ENCODE peak calls at places on chromosomes 13 and 19, in nine cellular contexts. H, X, Y, T, A, M, N, U and J are unnamed samples.

GRCh38 chr13:111049791-111050538 is 65.1 kb upstream of the ARHGEF7 start:
- DNase-seq in H (no peak), X (peak; percentile 56), Y (no peak), T (peak; percentile 11), A (peak; percentile 32), M (no peak), N (no peak), U (peak; percentile 42), J (no peak)

GRCh38 chr19:43799502-43800142 is 2.6 kb downstream of the LYPD5 start:
- DNase-seq in H (no peak), X (no peak), Y (no peak), T (no peak), A (no peak), M (no peak), N (no peak), U (no peak), J (no peak)

GRCh38 chr13:91647361-91647970 is 249.0 kb downstream of the GPC5 start:
- DNase-seq in H (no peak), X (no peak), Y (peak; percentile 34), T (peak; percentile 4), A (peak; percentile 21), M (peak; percentile 14), N (no peak), U (peak; percentile 7), J (peak; percentile 36)

GRCh38 chr19:2013683-2013961 is 1.9 kb downstream of the BTBD2 start:
- DNase-seq in H (no peak), X (no peak), Y (no peak), T (no peak), A (no peak), M (no peak), N (no peak), U (no peak), J (no peak)

GRCh38 chr13:100128373-100128772 is 39.5 kb downstream of the PCCA start:
- DNase-seq in H (no peak), X (peak; percentile 35), Y (no peak), T (peak; percentile 18), A (no peak), M (no peak), N (no peak), U (peak; percentile 44), J (peak; percentile 93)

GRCh38 chr13:95704510-95704909 is 27.6 kb downstream of the DNAJC3 start:
- DNase-seq in H (no peak), X (peak; percentile 17), Y (no peak), T (no peak), A (no peak), M (no peak), N (no peak), U (no peak), J (no peak)

GRCh38 chr19:36121486-36122124 is 6.3 kb downstream of the TBCB start:
- DNase-seq in H (no peak), X (no peak), Y (no peak), T (no peak), A (no peak), M (no peak), N (no peak), U (no peak), J (no peak)

GRCh38 chr19:55640043-55640576 is 692 bp upstream of the ZNF580 start:
- DNase-seq in H (no peak), X (peak; percentile 92), Y (peak; percentile 81), T (peak; percentile 78), A (no peak), M (no peak), N (peak; percentile 83), U (peak; percentile 78), J (peak; percentile 61)

GRCh38 chr13:44796597-44797517 is 192.4 kb downstream of the NUFIP1 start:
- DNase-seq in H (no peak), X (no peak), Y (no peak), T (no peak), A (no peak), M (no peak), N (no peak), U (no peak), J (no peak)

GRCh38 chr19:7554990-7555864 is 19.7 kb downstream of the PNPLA6 start:
- DNase-seq in H (no peak), X (peak; percentile 14), Y (no peak), T (peak; percentile 58), A (peak; percentile 63), M (no peak), N (no peak), U (no peak), J (no peak)

GRCh38 chr19:18232540-18233223 is 6.4 kb upstream of the PDE4C start:
- DNase-seq in H (no peak), X (no peak), Y (no peak), T (no peak), A (peak; percentile 33), M (no peak), N (no peak), U (no peak), J (no peak)

GRCh38 chr19:30393046-30393445 is 20.9 kb downstream of the ZNF536 start:
- DNase-seq in H (no peak), X (peak; percentile 58), Y (no peak), T (no peak), A (peak; percentile 12), M (no peak), N (no peak), U (no peak), J (no peak)

GRCh38 chr19:58538257-58539168 is 5.4 kb upstream of the TRIM28 start:
- DNase-seq in H (no peak), X (no peak), Y (no peak), T (peak; percentile 64), A (no peak), M (peak; percentile 63), N (no peak), U (peak; percentile 42), J (no peak)

GRCh38 chr13:101681834-101682233 is 229.4 kb downstream of the ITGBL1 start:
- DNase-seq in H (no peak), X (peak; percentile 62), Y (no peak), T (no peak), A (peak; percentile 9), M (no peak), N (no peak), U (peak; percentile 13), J (no peak)

GRCh38 chr13:49641810-49642291 is 13.5 kb downstream of the ARL11 start:
- DNase-seq in H (peak; percentile 81), X (peak; percentile 95), Y (no peak), T (no peak), A (peak; percentile 62), M (no peak), N (no peak), U (peak; percentile 91), J (peak; percentile 79)

GRCh38 chr19:29260477-29261317 is 47.7 kb upstream of the UQCRFS1 start:
- DNase-seq in H (no peak), X (peak; percentile 3), Y (no peak), T (peak; percentile 63), A (no peak), M (peak; percentile 53), N (peak; percentile 17), U (peak; percentile 27), J (no peak)

GRCh38 chr19:51063664-51064063 is 1.2 kb downstream of the KLK13 start:
- DNase-seq in H (no peak), X (no peak), Y (no peak), T (no peak), A (no peak), M (no peak), N (no peak), U (no peak), J (no peak)

GRCh38 chr19:12865746-12866415 is 15.4 kb downstream of the DNASE2 start:
- DNase-seq in H (no peak), X (no peak), Y (no peak), T (no peak), A (no peak), M (no peak), N (no peak), U (no peak), J (no peak)

GRCh38 chr13:111252449-111253124 is 67.9 kb upstream of the TEX29 start:
- DNase-seq in H (no peak), X (peak; percentile 45), Y (no peak), T (no peak), A (no peak), M (no peak), N (no peak), U (no peak), J (peak; percentile 39)

GRCh38 chr13:50127726-50128291 is 112.6 kb downstream of the KCNRG start:
- DNase-seq in H (no peak), X (no peak), Y (peak; percentile 59), T (no peak), A (no peak), M (peak; percentile 34), N (no peak), U (no peak), J (no peak)

GRCh38 chr13:112684041-112684440 is 5.8 kb upstream of the ATP11A start:
- DNase-seq in H (no peak), X (no peak), Y (no peak), T (no peak), A (no peak), M (no peak), N (no peak), U (no peak), J (no peak)

GRCh38 chr19:16850133-16850532 is 20.9 kb downstream of the SIN3B start:
- DNase-seq in H (no peak), X (peak; percentile 59), Y (peak; percentile 7), T (no peak), A (no peak), M (no peak), N (no peak), U (no peak), J (peak; percentile 50)

GRCh38 chr19:49340069-49340864 is 5.1 kb downstream of the CD37 start:
- DNase-seq in H (no peak), X (peak; percentile 64), Y (peak; percentile 85), T (peak; percentile 63), A (peak; percentile 58), M (no peak), N (peak; percentile 97), U (no peak), J (no peak)

GRCh38 chr13:73109288-73109899 is 50.6 kb downstream of the KLF5 start:
- DNase-seq in H (no peak), X (no peak), Y (no peak), T (no peak), A (no peak), M (no peak), N (no peak), U (no peak), J (no peak)

GRCh38 chr13:114288157-114288591 is 6.8 kb downstream of the UPF3A start:
- DNase-seq in H (no peak), X (no peak), Y (no peak), T (no peak), A (no peak), M (no peak), N (no peak), U (no peak), J (no peak)

GRCh38 chr13:45975337-45975736 is 77.2 kb downstream of the ZC3H13 start:
- DNase-seq in H (no peak), X (no peak), Y (no peak), T (no peak), A (no peak), M (no peak), N (no peak), U (no peak), J (no peak)

GRCh38 chr13:32639502-32640105 is 53.4 kb downstream of the PDS5B start:
- DNase-seq in H (peak; percentile 43), X (peak; percentile 76), Y (no peak), T (peak; percentile 39), A (peak; percentile 31), M (peak; percentile 23), N (peak; percentile 41), U (peak; percentile 83), J (peak; percentile 50)

GRCh38 chr19:855566-856120 is 3.5 kb downstream of the ELANE start:
- DNase-seq in H (no peak), X (no peak), Y (no peak), T (no peak), A (no peak), M (no peak), N (no peak), U (no peak), J (no peak)

GRCh38 chr19:49356382-49356781 is 5.8 kb downstream of the TEAD2 start:
- DNase-seq in H (no peak), X (peak; percentile 22), Y (no peak), T (no peak), A (no peak), M (no peak), N (no peak), U (no peak), J (no peak)

GRCh38 chr13:20713751-20714150 is 10.3 kb downstream of the IL17D start:
- DNase-seq in H (peak; percentile 8), X (peak; percentile 69), Y (peak; percentile 63), T (peak; percentile 23), A (no peak), M (no peak), N (no peak), U (peak; percentile 43), J (peak; percentile 53)